ENCODE peak calls at places on chromosomes 7 and 10, in six cellular contexts. V, W, G, K, N and L are unnamed samples.

GRCh38 chr7:95433952-95434351 is 876 bp downstream of the PON2 start:
- DNase-seq in V (no peak), W (no peak), G (no peak), K (no peak), N (no peak), L (no peak)

GRCh38 chr7:84040365-84040764 is 154.2 kb downstream of the SEMA3A start:
- DNase-seq in V (no peak), W (no peak), G (no peak), K (no peak), N (peak; percentile 84), L (no peak)

GRCh38 chr10:6999232-6999925 is 411.5 kb downstream of the SFMBT2 start:
- DNase-seq in V (no peak), W (no peak), G (no peak), K (no peak), N (no peak), L (no peak)

GRCh38 chr10:67602268-67602950 is 93.6 kb downstream of the CTNNA3 start:
- DNase-seq in V (no peak), W (no peak), G (no peak), K (no peak), N (no peak), L (no peak)

GRCh38 chr10:114821293-114821914 is at the start of gene FHIP2A:
- DNase-seq in V (no peak), W (peak; percentile 61), G (peak; percentile 81), K (peak; percentile 93), N (peak; percentile 43), L (peak; percentile 96)

GRCh38 chr10:79260803-79261740 is 86.2 kb upstream of the PPIF start:
- DNase-seq in V (no peak), W (no peak), G (no peak), K (no peak), N (peak; percentile 58), L (peak; percentile 86)

GRCh38 chr10:14683246-14683645 is 91.5 kb downstream of the FAM107B start:
- DNase-seq in V (no peak), W (no peak), G (no peak), K (no peak), N (no peak), L (no peak)

GRCh38 chr7:134685250-134685649 is 38.6 kb downstream of the BPGM start:
- DNase-seq in V (no peak), W (no peak), G (no peak), K (no peak), N (no peak), L (no peak)

GRCh38 chr7:99393363-99394187 is 14.8 kb downstream of the PDAP1 start:
- DNase-seq in V (no peak), W (no peak), G (peak; percentile 67), K (peak; percentile 93), N (no peak), L (peak; percentile 96)

GRCh38 chr10:130973127-130973839 is 338.2 kb downstream of the TCERG1L start:
- DNase-seq in V (no peak), W (no peak), G (no peak), K (peak; percentile 10), N (no peak), L (no peak)

GRCh38 chr7:25117226-25118047 is 7.6 kb downstream of the CYCS start:
- DNase-seq in V (peak; percentile 91), W (no peak), G (no peak), K (no peak), N (peak; percentile 39), L (no peak)

GRCh38 chr10:130220251-130221185 is 84.3 kb downstream of the GLRX3 start:
- DNase-seq in V (no peak), W (no peak), G (no peak), K (no peak), N (no peak), L (no peak)

GRCh38 chr7:7736671-7737070 is 18.3 kb upstream of the RPA3 start:
- DNase-seq in V (no peak), W (no peak), G (no peak), K (no peak), N (no peak), L (no peak)

GRCh38 chr7:55370001-55370400 is 4.9 kb downstream of the LANCL2 start:
- DNase-seq in V (no peak), W (no peak), G (no peak), K (no peak), N (no peak), L (no peak)

GRCh38 chr10:4136121-4136520 is 351.1 kb upstream of the KLF6 start:
- DNase-seq in V (peak; percentile 65), W (no peak), G (no peak), K (no peak), N (no peak), L (no peak)

GRCh38 chr7:50037106-50037505 is 55.9 kb downstream of the ZPBP start:
- DNase-seq in V (no peak), W (no peak), G (no peak), K (no peak), N (no peak), L (no peak)

GRCh38 chr7:142612264-142612881 is 136.9 kb upstream of the PRSS1 start:
- DNase-seq in V (no peak), W (no peak), G (no peak), K (no peak), N (no peak), L (peak; percentile 63)

GRCh38 chr7:27095050-27095896 is 527 bp downstream of the HOXA1 start:
- DNase-seq in V (no peak), W (no peak), G (no peak), K (no peak), N (no peak), L (no peak)

GRCh38 chr10:49564461-49565009 is 25.6 kb upstream of the ERCC6 start:
- DNase-seq in V (no peak), W (no peak), G (no peak), K (no peak), N (no peak), L (no peak)

GRCh38 chr7:45592230-45592991 is 18.2 kb downstream of the ADCY1 start:
- DNase-seq in V (no peak), W (no peak), G (no peak), K (peak; percentile 37), N (no peak), L (peak; percentile 69)

GRCh38 chr7:86058649-86059048 is 585.1 kb upstream of the GRM3 start:
- DNase-seq in V (no peak), W (no peak), G (no peak), K (no peak), N (no peak), L (no peak)

GRCh38 chr7:142804715-142805114 is 33.9 kb downstream of the PRSS2 start:
- DNase-seq in V (no peak), W (no peak), G (peak; percentile 67), K (no peak), N (no peak), L (no peak)

DNA sequence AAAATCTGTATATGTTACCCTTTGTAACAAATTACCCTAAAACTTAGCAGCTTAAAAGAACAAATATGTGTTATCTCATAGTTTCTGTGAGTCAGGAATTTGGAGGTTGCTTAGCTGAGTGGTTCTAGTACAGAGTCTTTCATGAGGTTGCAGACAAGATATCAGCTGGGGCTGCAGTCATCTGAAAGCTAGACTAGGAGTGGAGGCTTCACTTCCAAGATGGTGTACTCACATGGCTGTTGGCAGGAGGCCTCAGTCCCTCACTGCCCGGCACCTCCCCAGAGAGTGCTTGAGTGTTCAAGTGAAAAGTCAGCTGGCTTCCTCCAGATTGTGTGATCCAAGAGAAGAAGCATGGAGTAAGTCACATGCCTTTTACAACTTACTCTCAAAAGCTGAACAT is 16.9 kb upstream of the GGCT start:
- DNase-seq in V (no peak), W (no peak), G (no peak), K (no peak), N (no peak), L (no peak)
- TF ChIP-seq MAX in V (no peak), W (no peak), G (no peak), K (no peak), N (no peak), L (no peak)

GRCh38 chr7:22874904-22875303 is 52.3 kb upstream of the TOMM7 start:
- DNase-seq in V (no peak), W (no peak), G (no peak), K (no peak), N (no peak), L (no peak)

GRCh38 chr7:22875475-22875874 is 52.8 kb upstream of the TOMM7 start:
- DNase-seq in V (no peak), W (no peak), G (no peak), K (no peak), N (no peak), L (no peak)

GRCh38 chr7:22879718-22880306 is 57.2 kb upstream of the TOMM7 start:
- DNase-seq in V (no peak), W (no peak), G (no peak), K (no peak), N (no peak), L (no peak)

GRCh38 chr7:22879285-22879684 is 56.6 kb upstream of the TOMM7 start:
- DNase-seq in V (no peak), W (no peak), G (no peak), K (no peak), N (no peak), L (no peak)

GRCh38 chr7:22876986-22877729 is 54.5 kb upstream of the TOMM7 start:
- DNase-seq in V (no peak), W (no peak), G (no peak), K (no peak), N (no peak), L (no peak)
- TF ChIP-seq USF2 in V (no peak), W (no peak), G (no peak), K (no peak), N (no peak), L (no peak)

GRCh38 chr7:75050501-75050900 is 23.1 kb downstream of the RCC1L start:
- DNase-seq in V (no peak), W (no peak), G (no peak), K (no peak), N (no peak), L (no peak)

GRCh38 chr7:75055830-75056431 is 17.7 kb downstream of the RCC1L start:
- DNase-seq in V (no peak), W (no peak), G (no peak), K (no peak), N (no peak), L (no peak)

GRCh38 chr7:75056476-75056875 is 17.1 kb downstream of the RCC1L start:
- DNase-seq in V (no peak), W (no peak), G (no peak), K (no peak), N (no peak), L (no peak)

GRCh38 chr7:75058406-75058805 is 15.2 kb downstream of the RCC1L start:
- DNase-seq in V (no peak), W (no peak), G (no peak), K (no peak), N (no peak), L (no peak)

GRCh38 chr7:75054744-75055527 is 18.7 kb downstream of the RCC1L start:
- DNase-seq in V (no peak), W (no peak), G (no peak), K (no peak), N (no peak), L (no peak)
- TF ChIP-seq CHD2 in V (no peak), W (no peak), G (no peak), K (no peak), N (no peak), L (no peak)

DNA sequence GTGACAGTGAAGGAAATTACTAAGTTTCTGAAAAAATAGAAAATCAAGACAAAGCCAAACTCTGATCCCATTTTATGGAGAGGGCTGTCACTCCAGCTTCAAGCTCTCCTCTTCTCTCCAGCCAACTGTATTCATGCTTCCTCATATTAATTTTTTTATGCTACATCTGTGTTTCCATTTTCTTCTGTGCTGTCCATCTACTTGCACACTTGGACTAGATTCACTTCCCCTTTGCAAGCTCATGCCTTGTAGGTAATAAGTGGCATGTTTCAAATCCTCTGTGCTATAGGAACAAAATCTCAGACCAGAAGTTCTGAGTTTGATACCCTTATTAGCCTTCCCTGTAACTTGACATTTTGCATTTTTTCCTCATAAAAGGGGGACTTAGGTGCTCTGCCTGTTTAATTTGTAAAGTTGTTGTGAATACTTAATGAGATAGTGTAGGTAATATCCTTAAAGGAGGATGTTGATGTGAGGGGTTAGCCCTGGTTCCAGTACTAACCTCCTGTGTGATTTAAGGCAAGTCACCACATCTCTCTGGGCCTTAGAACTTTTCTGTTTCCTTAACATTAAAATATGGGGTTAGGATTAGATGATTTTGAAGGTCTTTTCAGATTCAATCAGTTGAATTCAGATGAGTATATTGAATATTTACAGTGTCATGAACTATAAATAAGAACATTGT is 358.8 kb downstream of the BBS9 start:
- DNase-seq in V (no peak), W (no peak), G (no peak), K (no peak), N (no peak), L (no peak)
- TF ChIP-seq MAX in V (no peak), W (no peak), G (no peak), K (no peak), N (no peak), L (no peak)